ENCODE peak calls at places on chromosomes 12 and 14, in six cellular contexts. R is neuronal stem cell, Z is IMR-90, G is trophoblast cell, B is H9, K is H1. Y is an unnamed sample. For H3K9me3, the result is how much of the 10 kb centered on the place peaks cover.

GRCh38 chr14:99393059-99393655 is 87.5 kb downstream of the SETD3 start:
- DNase-seq in G (peak), B (peak), K (peak), Z (peak), R (no peak), Y (peak)

GRCh38 chr12:52413202-52413601 is 7.1 kb upstream of the KRT82 start:
- DNase-seq in G (no peak), B (no peak), Z (no peak), K (no peak), R (no peak), Y (no peak)

GRCh38 chr14:100425454-100425814 is 102.3 kb downstream of the SLC25A47 start:
- DNase-seq in B (no peak), K (no peak), R (no peak), Z (no peak), G (no peak), Y (no peak)

GRCh38 chr12:107359382-107359781 is 266.0 kb upstream of the CRY1 start:
- DNase-seq in B (no peak), G (peak), Z (peak), K (no peak), R (no peak), Y (no peak)

GRCh38 chr14:96567289-96567899 is 65.2 kb downstream of the PAPOLA start:
- DNase-seq in Z (peak), G (peak), K (no peak), R (no peak), B (no peak), Y (peak)

GRCh38 chr12:54262403-54262925 is 17.5 kb downstream of the CBX5 start:
- DNase-seq in R (no peak), B (no peak), Z (peak), K (no peak), G (peak), Y (peak)

GRCh38 chr14:89531661-89532335 is 114.8 kb upstream of the FOXN3 start:
- DNase-seq in R (no peak), Z (no peak), G (peak), K (no peak), B (no peak), Y (no peak)

GRCh38 chr14:63996575-63997220 is 143.9 kb downstream of the SYNE2 start:
- DNase-seq in Z (no peak), K (no peak), G (no peak), R (no peak), B (no peak), Y (no peak)

GRCh38 chr12:42961395-42961794 is 371.8 kb upstream of the PRICKLE1 start:
- DNase-seq in Z (peak), R (no peak), G (peak), B (no peak), K (peak), Y (no peak)

GRCh38 chr12:106950591-106950990 is 5.1 kb upstream of the TMEM263 start:
- DNase-seq in Z (no peak), R (no peak), G (no peak), K (no peak), B (no peak), Y (no peak)

GRCh38 chr14:52876311-52876710 is 74.5 kb downstream of the FERMT2 start:
- DNase-seq in R (no peak), G (peak), B (no peak), Z (peak), K (no peak), Y (peak)

GRCh38 chr12:88471641-88472040 is 108.6 kb downstream of the KITLG start:
- DNase-seq in Z (peak), B (no peak), G (no peak), R (peak), K (no peak), Y (peak)

GRCh38 chr12:65756956-65757511 is 67.2 kb upstream of the HMGA2 start:
- DNase-seq in B (no peak), G (no peak), Z (peak), K (no peak), R (no peak), Y (no peak)

GRCh38 chr12:59040651-59041050 is 120.3 kb upstream of the LRIG3 start:
- DNase-seq in G (peak), R (peak), B (no peak), K (no peak), Z (peak), Y (peak)

GRCh38 chr14:57865066-57865449 is 834 bp downstream of the SLC35F4 start:
- DNase-seq in B (no peak), K (no peak), R (no peak), G (no peak), Z (no peak), Y (no peak)

GRCh38 chr12:85531345-85531744 is 251.3 kb downstream of the ALX1 start:
- DNase-seq in R (no peak), K (no peak), G (no peak), B (no peak), Z (no peak), Y (no peak)

GRCh38 chr12:91769736-91770135 is 375.9 kb downstream of the BTG1 start:
- DNase-seq in G (no peak), R (no peak), K (no peak), B (no peak), Z (no peak), Y (no peak)

GRCh38 chr12:11884661-11885060 is 186.1 kb upstream of the BCL2L14 start:
- DNase-seq in Z (peak), K (no peak), G (peak), B (no peak), R (no peak), Y (peak)

GRCh38 chr14:35878272-35879140 is 52.4 kb downstream of the BRMS1L start:
- DNase-seq in K (no peak), B (no peak), G (peak), Z (peak), R (no peak), Y (peak)

GRCh38 chr14:89957791-89958190 is 2.1 kb downstream of the TDP1 start:
- DNase-seq in G (no peak), R (no peak), K (no peak), B (peak), Z (no peak), Y (peak)

GRCh38 chr12:117468016-117468415 is 106.6 kb upstream of the NOS1 start:
- DNase-seq in R (no peak), K (no peak), B (no peak), Z (no peak), G (peak), Y (no peak)

GRCh38 chr12:6613015-6613775 is 6.0 kb upstream of the CHD4 start:
- DNase-seq in B (peak), R (peak), K (no peak), G (no peak), Z (peak), Y (peak)

GRCh38 chr14:53942970-53943750 is 13.5 kb downstream of the BMP4 start:
- DNase-seq in R (no peak), Z (no peak), K (no peak), B (no peak), G (no peak), Y (no peak)

GRCh38 chr12:49809369-49810158 is 18.6 kb downstream of the NCKAP5L start:
- DNase-seq in R (peak), K (no peak), Z (no peak), B (no peak), G (no peak), Y (peak)

GRCh38 chr12:79655036-79655435 is 35.7 kb downstream of the PAWR start:
- DNase-seq in K (no peak), R (no peak), Z (no peak), B (no peak), G (no peak), Y (no peak)

GRCh38 chr12:121578230-121579189 is 2.3 kb downstream of the KDM2B start:
- DNase-seq in K (peak), G (peak), B (peak), R (peak), Z (peak), Y (peak)

GRCh38 chr14:102524026-102524450 is 14.5 kb upstream of the ANKRD9 start:
- DNase-seq in Z (no peak), R (no peak), G (no peak), B (no peak), K (no peak), Y (no peak)

GRCh38 chr12:27844427-27845090 is 64.5 kb upstream of the MANSC4 start:
- DNase-seq in Z (peak), B (no peak), G (no peak), K (no peak), R (no peak), Y (no peak)

GRCh38 chr12:3134126-3134525 is 56.9 kb downstream of the TSPAN9 start:
- DNase-seq in G (no peak), R (no peak), Z (no peak), K (no peak), B (no peak), Y (no peak)

GRCh38 chr14:81765654-81766275 is 232.1 kb upstream of the SEL1L start:
- DNase-seq in B (no peak), G (no peak), Z (no peak), R (no peak), K (no peak), Y (no peak)

GRCh38 chr14:21098134-21098891 is at the start of gene ZNF219:
- DNase-seq in B (peak), G (peak), R (peak), Z (peak), K (peak), Y (peak)

GRCh38 chr14:93033983-93034670 is 81.6 kb downstream of the ITPK1 start:
- DNase-seq in B (peak), G (no peak), Z (no peak), R (no peak), K (no peak), Y (no peak)

GRCh38 chr12:116556964-116557706 is 2.0 kb upstream of the MAP1LC3B2 start:
- DNase-seq in Z (peak), R (no peak), K (no peak), G (no peak), B (no peak), Y (peak)

GRCh38 chr12:114425031-114425626 is 19.2 kb upstream of the TBX5 start:
- DNase-seq in Z (peak), B (no peak), R (no peak), G (peak), K (no peak), Y (no peak)
- H4K91ac ChIP-seq in Z (peak), B (no peak), R (no peak), G (no peak), K (no peak), Y (no peak)

GRCh38 chr12:47772094-47772660 is 861 bp upstream of the SLC48A1 start:
- DNase-seq in R (no peak), K (no peak), Z (no peak), B (no peak), G (no peak), Y (no peak)
- H3K9ac ChIP-seq in R (no peak), K (no peak), Z (no peak), B (no peak), G (no peak), Y (peak)

GRCh38 chr12:133037207-133038005 is at the start of gene ZNF84:
- DNase-seq in R (peak), G (peak), Z (peak), K (peak), B (peak), Y (peak)
- H3K9me3 ChIP-seq in R (under half), G (under half), Z (under half), K (under half), B (under half), Y (half or more)

DNA sequence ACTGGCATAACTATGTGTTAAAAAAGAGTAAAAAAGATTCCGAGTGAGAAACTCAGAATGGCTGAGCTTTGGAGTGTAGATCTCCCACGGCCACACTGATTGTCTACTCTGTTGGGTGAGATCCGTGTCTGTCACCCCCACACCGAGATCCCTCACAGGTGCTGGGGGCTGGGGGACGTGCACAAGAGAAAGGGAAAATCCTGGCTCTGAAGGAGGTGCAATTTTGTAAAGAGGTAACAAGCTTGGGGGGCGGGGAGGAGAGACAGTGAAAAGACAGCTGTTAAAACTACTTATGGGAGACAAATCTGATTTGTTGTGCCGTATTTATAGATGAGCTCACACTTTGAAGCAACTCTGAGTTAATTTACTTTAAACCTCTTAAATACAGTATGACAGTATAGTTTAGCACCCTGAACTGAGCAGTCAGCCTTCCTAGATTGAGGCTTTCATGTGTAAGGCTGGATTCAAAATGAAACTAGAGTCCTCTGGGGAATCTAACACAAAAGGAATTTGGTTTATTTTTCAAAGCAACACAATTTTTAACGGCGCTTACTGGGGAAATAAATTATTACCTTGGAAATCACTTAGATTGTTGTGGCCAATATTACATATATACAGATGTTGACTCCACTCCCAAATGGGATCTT is 167.4 kb upstream of the RGS6 start:
- DNase-seq in Z (peak), R (no peak), G (no peak), B (no peak), K (no peak), Y (peak)
- H4K91ac ChIP-seq in Z (peak), R (no peak), G (no peak), B (no peak), K (no peak), Y (no peak)

GRCh38 chr12:57895337-57896138 is 45.8 kb upstream of the ATP23 start:
- DNase-seq in Z (peak), K (no peak), B (no peak), R (no peak), G (no peak), Y (peak)

GRCh38 chr12:57896139-57896436 is 45.3 kb upstream of the ATP23 start:
- DNase-seq in Z (no peak), B (no peak), K (no peak), R (no peak), G (no peak), Y (peak)

GRCh38 chr12:57897296-57897974 is 43.9 kb upstream of the ATP23 start:
- DNase-seq in K (no peak), G (peak), R (no peak), B (no peak), Z (no peak), Y (no peak)

GRCh38 chr12:57898308-57898970 is 42.9 kb upstream of the ATP23 start:
- DNase-seq in R (no peak), G (no peak), B (no peak), Z (peak), K (no peak), Y (no peak)

DNA sequence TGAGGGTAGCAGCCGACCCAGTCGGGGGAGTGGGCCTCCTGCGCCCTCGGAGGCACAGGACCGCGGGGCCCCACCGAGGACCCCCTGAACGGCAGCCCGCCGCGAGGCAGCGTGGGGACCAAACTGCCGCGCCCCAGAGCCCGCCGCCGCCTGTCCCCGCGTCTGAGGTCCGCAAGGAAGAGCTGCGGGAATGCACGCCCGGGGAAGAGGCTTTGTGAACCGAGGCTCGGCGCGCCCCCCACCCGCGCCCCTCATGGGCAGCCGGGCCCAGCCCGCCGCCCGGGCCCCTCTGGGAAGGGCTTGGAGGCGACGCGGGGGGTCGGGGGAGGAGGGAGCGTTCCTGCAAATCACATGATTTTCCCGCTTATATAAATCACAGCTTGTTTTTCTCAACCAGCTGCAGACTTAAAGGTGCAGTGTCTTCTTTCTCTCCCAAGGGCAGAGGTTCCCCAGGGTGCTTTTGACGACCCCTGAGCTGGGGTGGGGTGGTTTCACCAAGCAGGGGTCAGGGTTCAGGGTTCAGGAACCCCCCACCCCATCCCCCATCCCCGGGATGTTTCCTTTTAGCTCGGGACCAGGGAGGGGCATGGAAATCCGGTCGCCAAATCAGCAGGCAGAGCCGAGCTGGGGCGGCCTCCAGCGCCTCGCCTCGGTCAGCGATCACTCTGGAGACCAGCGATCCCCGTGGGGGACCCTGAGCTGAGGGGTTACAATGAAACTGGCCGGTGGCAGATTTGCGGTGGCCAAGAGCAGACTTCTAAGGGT is 44.7 kb upstream of the ATP23 start:
- DNase-seq in K (no peak), R (peak), B (peak), Z (peak), G (peak), Y (peak)
- H3K9ac ChIP-seq in K (no peak), R (peak), B (no peak), Z (peak), G (no peak), Y (peak)

GRCh38 chr14:33259764-33260163 is 321.1 kb downstream of the NPAS3 start:
- DNase-seq in R (no peak), K (no peak), B (no peak), Z (no peak), G (no peak), Y (no peak)

GRCh38 chr14:33249361-33249760 is 310.7 kb downstream of the NPAS3 start:
- DNase-seq in B (no peak), G (no peak), R (peak), Z (no peak), K (no peak), Y (no peak)

GRCh38 chr14:33254342-33254741 is 315.7 kb downstream of the NPAS3 start:
- DNase-seq in Z (no peak), K (no peak), R (no peak), G (no peak), B (no peak), Y (no peak)

GRCh38 chr14:33254876-33255275 is 316.2 kb downstream of the NPAS3 start:
- DNase-seq in R (no peak), G (no peak), Z (no peak), B (no peak), K (no peak), Y (peak)
- H3K9me3 ChIP-seq in R (under half), G (under half), Z (under half), B (under half), K (under half), Y (under half)

DNA sequence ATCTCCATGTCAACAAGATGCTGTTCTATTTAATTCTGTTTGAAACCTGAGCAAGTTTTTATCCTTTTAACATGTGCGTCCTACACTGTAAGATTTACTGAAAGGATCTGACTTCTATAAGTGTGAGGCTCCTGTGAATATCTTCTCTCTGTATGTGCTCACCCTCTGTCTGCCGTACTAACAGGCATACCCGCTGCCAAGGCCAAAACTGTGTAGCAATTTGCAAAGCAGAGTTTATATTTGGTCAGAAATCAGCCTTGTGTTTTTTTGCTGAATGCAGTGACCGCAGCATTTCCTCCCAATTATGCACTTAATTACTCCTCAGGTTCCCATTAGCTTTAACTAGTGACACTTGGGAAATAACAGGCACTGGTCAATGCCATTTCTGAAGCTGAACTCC is 12.3 kb downstream of the CHST11 start:
- DNase-seq in G (no peak), Z (no peak), K (no peak), B (no peak), R (no peak), Y (no peak)
- H4K91ac ChIP-seq in G (no peak), Z (no peak), K (no peak), B (no peak), R (no peak), Y (no peak)

GRCh38 chr14:69247691-69248440 is 12.1 kb upstream of the GALNT16 start:
- DNase-seq in B (no peak), Z (peak), G (peak), K (no peak), R (no peak), Y (no peak)
- H3K9ac ChIP-seq in B (no peak), Z (no peak), G (no peak), K (no peak), R (no peak), Y (peak)

GRCh38 chr12:16636435-16637055 is 30.6 kb upstream of the LMO3 start:
- DNase-seq in B (no peak), K (no peak), Z (no peak), G (no peak), R (no peak), Y (no peak)
- H3K9me3 ChIP-seq in B (under half), K (under half), Z (under half), G (under half), R (under half), Y (under half)